ENCODE peak calls at places on chromosomes 12 and 14, in nine cellular contexts. C, W, Y, E, M, D, N, I and A are unnamed samples.

GRCh38 chr12:132484891-132485441 is 5.0 kb upstream of the FBRSL1 start:
- DNase-seq in C (peak), W (no peak), Y (no peak), E (no peak), M (no peak), D (no peak), N (no peak), I (no peak), A (no peak)

GRCh38 chr14:70714055-70714550 is 72.4 kb downstream of the TTC9 start:
- DNase-seq in C (no peak), W (no peak), Y (no peak), E (no peak), M (peak), D (peak), N (peak), I (no peak), A (peak)

GRCh38 chr12:88553941-88554658 is 26.2 kb downstream of the KITLG start:
- DNase-seq in C (no peak), W (no peak), Y (no peak), E (no peak), M (no peak), D (peak), N (peak), I (no peak), A (no peak)

GRCh38 chr12:124742702-124743101 is 121.0 kb downstream of the SCARB1 start:
- DNase-seq in C (no peak), W (no peak), Y (no peak), E (no peak), M (no peak), D (no peak), N (no peak), I (no peak), A (no peak)

GRCh38 chr12:93729934-93730333 is 52.8 kb downstream of the CRADD start:
- DNase-seq in C (no peak), W (no peak), Y (no peak), E (no peak), M (no peak), D (no peak), N (peak), I (no peak), A (no peak)

GRCh38 chr12:121894633-121895032 is 6.0 kb downstream of the PSMD9 start:
- DNase-seq in C (no peak), W (peak), Y (no peak), E (no peak), M (peak), D (peak), N (no peak), I (no peak), A (no peak)

GRCh38 chr12:47892819-47893218 is 12.0 kb downstream of the VDR start:
- DNase-seq in C (no peak), W (no peak), Y (no peak), E (no peak), M (no peak), D (no peak), N (no peak), I (no peak), A (no peak)

GRCh38 chr12:44157359-44157758 is 321.5 kb downstream of the TMEM117 start:
- DNase-seq in C (no peak), W (no peak), Y (no peak), E (no peak), M (peak), D (no peak), N (no peak), I (no peak), A (no peak)

GRCh38 chr12:14902465-14902864 is 16.8 kb upstream of the MGP start:
- DNase-seq in C (no peak), W (no peak), Y (no peak), E (no peak), M (no peak), D (no peak), N (no peak), I (no peak), A (no peak)

GRCh38 chr12:94617101-94617500 is 33.3 kb downstream of the TMCC3 start:
- DNase-seq in C (no peak), W (no peak), Y (no peak), E (no peak), M (no peak), D (no peak), N (no peak), I (no peak), A (no peak)

GRCh38 chr12:29116414-29116813 is 32.7 kb upstream of the FAR2 start:
- DNase-seq in C (no peak), W (no peak), Y (no peak), E (no peak), M (no peak), D (no peak), N (no peak), I (no peak), A (no peak)

GRCh38 chr14:101772770-101773169 is 11.3 kb downstream of the PPP2R5C start:
- DNase-seq in C (no peak), W (no peak), Y (no peak), E (no peak), M (no peak), D (peak), N (no peak), I (no peak), A (no peak)

GRCh38 chr12:26028953-26029740 is 70.7 kb downstream of the RASSF8 start:
- DNase-seq in C (no peak), W (no peak), Y (peak), E (no peak), M (peak), D (peak), N (no peak), I (no peak), A (peak)

GRCh38 chr12:21819678-21820077 is 45.2 kb upstream of the KCNJ8 start:
- DNase-seq in C (no peak), W (no peak), Y (no peak), E (no peak), M (no peak), D (peak), N (no peak), I (no peak), A (no peak)

GRCh38 chr12:32145096-32145495 is 38.4 kb downstream of the BICD1 start:
- DNase-seq in C (no peak), W (no peak), Y (no peak), E (no peak), M (no peak), D (no peak), N (no peak), I (no peak), A (no peak)

GRCh38 chr12:102879-103168 is 36.3 kb downstream of the IQSEC3 start:
- DNase-seq in C (no peak), W (no peak), Y (no peak), E (no peak), M (no peak), D (no peak), N (no peak), I (no peak), A (no peak)

GRCh38 chr14:35678403-35679028 is 130.6 kb downstream of the RALGAPA1 start:
- DNase-seq in C (no peak), W (no peak), Y (no peak), E (no peak), M (no peak), D (no peak), N (no peak), I (no peak), A (no peak)

GRCh38 chr12:87848248-87848868 is 180.8 kb downstream of the C12orf50 start:
- DNase-seq in C (no peak), W (no peak), Y (no peak), E (no peak), M (peak), D (peak), N (peak), I (no peak), A (no peak)

GRCh38 chr12:22525426-22525825 is 18.9 kb downstream of the C2CD5 start:
- DNase-seq in C (no peak), W (no peak), Y (peak), E (no peak), M (no peak), D (peak), N (no peak), I (no peak), A (no peak)

GRCh38 chr14:101109981-101110728 is 206.6 kb upstream of the RTL1 start:
- DNase-seq in C (no peak), W (no peak), Y (no peak), E (no peak), M (no peak), D (no peak), N (peak), I (no peak), A (no peak)

GRCh38 chr14:71474291-71474690 is 457.9 kb upstream of the RGS6 start:
- DNase-seq in C (no peak), W (no peak), Y (no peak), E (no peak), M (no peak), D (no peak), N (peak), I (no peak), A (no peak)

GRCh38 chr14:74648643-74649042 is 36.6 kb upstream of the LTBP2 start:
- DNase-seq in C (no peak), W (no peak), Y (no peak), E (no peak), M (no peak), D (peak), N (no peak), I (no peak), A (no peak)

GRCh38 chr14:68088463-68088862 is 268.9 kb downstream of the RAD51B start:
- DNase-seq in C (no peak), W (no peak), Y (no peak), E (no peak), M (no peak), D (no peak), N (peak), I (no peak), A (peak)

GRCh38 chr14:61326847-61327246 is 5.5 kb downstream of the PRKCH start:
- DNase-seq in C (no peak), W (peak), Y (no peak), E (peak), M (no peak), D (peak), N (peak), I (no peak), A (peak)

GRCh38 chr12:20434993-20435392 is 66.7 kb downstream of the PDE3A start:
- DNase-seq in C (no peak), W (no peak), Y (no peak), E (no peak), M (no peak), D (no peak), N (no peak), I (no peak), A (no peak)

GRCh38 chr12:71517145-71517846 is 77.7 kb downstream of the LGR5 start:
- DNase-seq in C (no peak), W (no peak), Y (no peak), E (no peak), M (no peak), D (no peak), N (no peak), I (no peak), A (no peak)

GRCh38 chr12:62006076-62006732 is 254.0 kb upstream of the USP15 start:
- DNase-seq in C (no peak), W (peak), Y (peak), E (no peak), M (peak), D (peak), N (peak), I (no peak), A (no peak)

GRCh38 chr14:68491793-68492192 is 301.1 kb downstream of the ZFP36L1 start:
- DNase-seq in C (no peak), W (no peak), Y (no peak), E (no peak), M (no peak), D (no peak), N (no peak), I (no peak), A (no peak)

GRCh38 chr12:31035226-31035625 is 38.4 kb upstream of the DDX11 start:
- DNase-seq in C (no peak), W (no peak), Y (no peak), E (no peak), M (no peak), D (no peak), N (no peak), I (no peak), A (no peak)

GRCh38 chr14:54746019-54746418 is 156.6 kb downstream of the GCH1 start:
- DNase-seq in C (no peak), W (no peak), Y (no peak), E (no peak), M (no peak), D (no peak), N (no peak), I (no peak), A (no peak)